ENCODE peak calls at places on chromosome 14, in five cellular contexts. B is stimulated activated CD4-positive, alpha-beta T cell treated with anti-CD3 and anti-CD28 coated beads, Interleukin-2, amount 100 ng/mL, for 48 hours; Z is GM20000; J is WERI-Rb-1; V is endodermal cell. L is an unnamed sample.
A peak's percentile ranks its signal among the peaks of the same experiment; 100 is the strongest.

GRCh38 chr14:60981626-60982455 is 796 bp downstream of the SLC38A6 start:
- DNase-seq in B (no peak), Z (peak; percentile 14), J (no peak), V (no peak), L (peak; percentile 73)

GRCh38 chr14:76267322-76268012 is 108.5 kb upstream of the ESRRB start:
- DNase-seq in B (peak; percentile 4), Z (no peak), J (no peak), V (peak; percentile 78), L (peak; percentile 10)

GRCh38 chr14:68020999-68021663 is 201.6 kb downstream of the RAD51B start:
- DNase-seq in B (no peak), Z (no peak), J (no peak), V (no peak), L (no peak)

GRCh38 chr14:68740798-68741480 is 51.9 kb downstream of the ZFP36L1 start:
- DNase-seq in B (no peak), Z (no peak), J (no peak), V (no peak), L (no peak)

GRCh38 chr14:106883218-106883692 is 1356.9 kb downstream of the TMEM121 start:
- DNase-seq in B (peak; percentile 59), Z (no peak), J (peak; percentile 33), V (peak; percentile 48), L (no peak)

GRCh38 chr14:34678735-34679134 is 35.7 kb downstream of the CFL2 start:
- DNase-seq in B (no peak), Z (no peak), J (no peak), V (no peak), L (no peak)

GRCh38 chr14:90336985-90337384 is 5.2 kb upstream of the NRDE2 start:
- DNase-seq in B (no peak), Z (no peak), J (no peak), V (no peak), L (peak; percentile 85)

GRCh38 chr14:80700601-80701000 is 240.9 kb downstream of the CEP128 start:
- DNase-seq in B (no peak), Z (no peak), J (no peak), V (no peak), L (no peak)

GRCh38 chr14:73797540-73797925 is 54.1 kb upstream of the PTGR2 start:
- DNase-seq in B (no peak), Z (no peak), J (no peak), V (no peak), L (no peak)

GRCh38 chr14:105281354-105282097 is 19.3 kb downstream of the BRF1 start:
- DNase-seq in B (no peak), Z (peak; percentile 74), J (no peak), V (peak; percentile 65), L (peak; percentile 72)

GRCh38 chr14:94675036-94675435 is 62.8 kb downstream of the SERPINA3 start:
- DNase-seq in B (no peak), Z (no peak), J (no peak), V (no peak), L (no peak)

GRCh38 chr14:101595887-101596721 is 34.8 kb downstream of the DIO3 start:
- DNase-seq in B (peak; percentile 17), Z (no peak), J (no peak), V (peak; percentile 34), L (no peak)

GRCh38 chr14:55869397-55870049 is 248.7 kb upstream of the PELI2 start:
- DNase-seq in B (no peak), Z (no peak), J (no peak), V (no peak), L (peak; percentile 88)

GRCh38 chr14:69687963-69688649 is 76.7 kb downstream of the SUSD6 start:
- DNase-seq in B (no peak), Z (no peak), J (no peak), V (no peak), L (no peak)

GRCh38 chr14:71426001-71426400 is 506.2 kb upstream of the RGS6 start:
- DNase-seq in B (no peak), Z (no peak), J (no peak), V (no peak), L (no peak)

GRCh38 chr14:44392984-44393383 is 114.1 kb downstream of the FSCB start:
- DNase-seq in B (no peak), Z (no peak), J (no peak), V (no peak), L (no peak)

GRCh38 chr14:77580477-77580876 is 36.0 kb downstream of the SPTLC2 start:
- DNase-seq in B (no peak), Z (no peak), J (no peak), V (no peak), L (no peak)

GRCh38 chr14:86357866-86358265 is 827.9 kb downstream of the FLRT2 start:
- DNase-seq in B (no peak), Z (no peak), J (no peak), V (no peak), L (no peak)

GRCh38 chr14:23522643-23523198 is 28.8 kb downstream of the ZFHX2 start:
- DNase-seq in B (no peak), Z (no peak), J (no peak), V (no peak), L (no peak)

GRCh38 chr14:75147423-75148071 is 20.7 kb upstream of the NEK9 start:
- DNase-seq in B (no peak), Z (no peak), J (no peak), V (peak; percentile 91), L (peak; percentile 64)

GRCh38 chr14:64806202-64806861 is 73.4 kb downstream of the SPTB start:
- DNase-seq in B (no peak), Z (no peak), J (no peak), V (no peak), L (peak; percentile 74)

GRCh38 chr14:44988694-44989093 is 26.7 kb downstream of the TOGARAM1 start:
- DNase-seq in B (no peak), Z (no peak), J (peak; percentile 42), V (peak; percentile 52), L (no peak)

GRCh38 chr14:65403231-65403630 is 9.3 kb upstream of the FUT8 start:
- DNase-seq in B (no peak), Z (no peak), J (no peak), V (no peak), L (peak; percentile 29)

GRCh38 chr14:92659765-92660561 is 88.5 kb downstream of the LGMN start:
- DNase-seq in B (no peak), Z (no peak), J (peak; percentile 54), V (no peak), L (peak; percentile 81)

GRCh38 chr14:41343857-41344256 is 262.8 kb upstream of the LRFN5 start:
- DNase-seq in B (no peak), Z (no peak), J (no peak), V (no peak), L (no peak)

GRCh38 chr14:61476737-61477410 is 155.5 kb downstream of the PRKCH start:
- DNase-seq in B (no peak), Z (no peak), J (no peak), V (no peak), L (peak; percentile 83)

GRCh38 chr14:47297374-47297773 is 378.0 kb downstream of the MDGA2 start:
- DNase-seq in B (no peak), Z (no peak), J (no peak), V (no peak), L (no peak)

GRCh38 chr14:59454131-59454530 is 11.0 kb downstream of the GPR135 start:
- DNase-seq in B (no peak), Z (no peak), J (no peak), V (no peak), L (peak; percentile 77)

GRCh38 chr14:100304825-100305445 is 1.3 kb downstream of the SLC25A29 start:
- DNase-seq in B (no peak), Z (no peak), J (peak; percentile 72), V (peak; percentile 91), L (peak; percentile 51)

GRCh38 chr14:21626491-21627230 is 8.1 kb downstream of the OR10G2 start:
- DNase-seq in B (no peak), Z (no peak), J (no peak), V (no peak), L (peak; percentile 35)

GRCh38 chr14:103628221-103628683 is 759 bp upstream of the KLC1 start:
- DNase-seq in B (no peak), Z (peak; percentile 68), J (peak; percentile 36), V (peak; percentile 87), L (peak; percentile 92)

L was measured in epithelial cell of esophagus.